ENCODE peak calls at places on chromosome 14, in five cellular contexts. One of them, this sample, is unnamed.

GRCh38 chr14:61531741-61532505 is 163.4 kb upstream of the HIF1A start:
- DNase-seq in glutamatergic neuron: no peak
- DNase-seq in hepatocyte: no peak
- DNase-seq in heart right ventricle: no peak
- DNase-seq in GM12864: no peak
- DNase-seq in this sample: no peak

GRCh38 chr14:26719514-26719913 is 121.7 kb upstream of the NOVA1 start:
- DNase-seq in glutamatergic neuron: no peak
- DNase-seq in hepatocyte: no peak
- DNase-seq in heart right ventricle: no peak
- DNase-seq in GM12864: no peak
- DNase-seq in this sample: no peak

GRCh38 chr14:24993631-24994030 is 56.3 kb downstream of the STXBP6 start:
- DNase-seq in glutamatergic neuron: no peak
- DNase-seq in hepatocyte: no peak
- DNase-seq in heart right ventricle: no peak
- DNase-seq in GM12864: no peak
- DNase-seq in this sample: no peak

GRCh38 chr14:95023886-95024285 is 133.4 kb downstream of the DICER1 start:
- DNase-seq in glutamatergic neuron: no peak
- DNase-seq in hepatocyte: peak
- DNase-seq in heart right ventricle: no peak
- DNase-seq in GM12864: no peak
- DNase-seq in this sample: no peak

GRCh38 chr14:99604766-99605298 is 825 bp upstream of the CCDC85C start:
- DNase-seq in glutamatergic neuron: peak
- DNase-seq in hepatocyte: peak
- DNase-seq in heart right ventricle: peak
- DNase-seq in GM12864: no peak
- DNase-seq in this sample: peak

GRCh38 chr14:78763746-78764145 is 593.6 kb downstream of the NRXN3 start:
- DNase-seq in glutamatergic neuron: no peak
- DNase-seq in hepatocyte: no peak
- DNase-seq in heart right ventricle: no peak
- DNase-seq in GM12864: no peak
- DNase-seq in this sample: no peak

GRCh38 chr14:50659327-50659974 is 8.7 kb downstream of the SAV1 start:
- DNase-seq in glutamatergic neuron: no peak
- DNase-seq in hepatocyte: no peak
- DNase-seq in heart right ventricle: no peak
- DNase-seq in GM12864: no peak
- DNase-seq in this sample: no peak

GRCh38 chr14:57982802-57983201 is 116.9 kb upstream of the SLC35F4 start:
- DNase-seq in glutamatergic neuron: peak
- DNase-seq in hepatocyte: peak
- DNase-seq in heart right ventricle: peak
- DNase-seq in GM12864: no peak
- DNase-seq in this sample: no peak

GRCh38 chr14:102348376-102348775 is 14.3 kb downstream of the CINP start:
- DNase-seq in glutamatergic neuron: no peak
- DNase-seq in hepatocyte: no peak
- DNase-seq in heart right ventricle: no peak
- DNase-seq in GM12864: no peak
- DNase-seq in this sample: no peak

GRCh38 chr14:70642313-70643235 is 858 bp downstream of the TTC9 start:
- DNase-seq in glutamatergic neuron: peak
- DNase-seq in hepatocyte: peak
- DNase-seq in heart right ventricle: no peak
- DNase-seq in GM12864: no peak
- DNase-seq in this sample: peak

GRCh38 chr14:69553221-69553620 is 21.4 kb downstream of the CCDC177 start:
- DNase-seq in glutamatergic neuron: no peak
- DNase-seq in hepatocyte: peak
- DNase-seq in heart right ventricle: no peak
- DNase-seq in GM12864: no peak
- DNase-seq in this sample: no peak

GRCh38 chr14:104800600-104801283 is at the start of gene ZBTB42:
- DNase-seq in glutamatergic neuron: peak
- DNase-seq in hepatocyte: peak
- DNase-seq in heart right ventricle: no peak
- DNase-seq in GM12864: no peak
- DNase-seq in this sample: no peak

GRCh38 chr14:32453857-32454810 is 125.0 kb downstream of the AKAP6 start:
- DNase-seq in glutamatergic neuron: no peak
- DNase-seq in hepatocyte: peak
- DNase-seq in heart right ventricle: no peak
- DNase-seq in GM12864: no peak
- DNase-seq in this sample: no peak

GRCh38 chr14:88698651-88699050 is 94.1 kb downstream of the EML5 start:
- DNase-seq in glutamatergic neuron: no peak
- DNase-seq in hepatocyte: no peak
- DNase-seq in heart right ventricle: no peak
- DNase-seq in GM12864: no peak
- DNase-seq in this sample: no peak

GRCh38 chr14:38138581-38139138 is 69.0 kb upstream of the SSTR1 start:
- DNase-seq in glutamatergic neuron: no peak
- DNase-seq in hepatocyte: no peak
- DNase-seq in heart right ventricle: no peak
- DNase-seq in GM12864: no peak
- DNase-seq in this sample: no peak

GRCh38 chr14:99657645-99658155 is 12.8 kb downstream of the HHIPL1 start:
- DNase-seq in glutamatergic neuron: no peak
- DNase-seq in hepatocyte: no peak
- DNase-seq in heart right ventricle: no peak
- DNase-seq in GM12864: no peak
- DNase-seq in this sample: no peak

GRCh38 chr14:43900173-43900655 is 606.9 kb downstream of the FSCB start:
- DNase-seq in glutamatergic neuron: no peak
- DNase-seq in hepatocyte: peak
- DNase-seq in heart right ventricle: no peak
- DNase-seq in GM12864: no peak
- DNase-seq in this sample: no peak

GRCh38 chr14:74302634-74303569 is at the start of gene ABCD4:
- DNase-seq in glutamatergic neuron: peak
- DNase-seq in hepatocyte: peak
- DNase-seq in heart right ventricle: peak
- DNase-seq in GM12864: peak
- DNase-seq in this sample: peak

GRCh38 chr14:83071888-83072501 is 1538.3 kb upstream of the SEL1L start:
- DNase-seq in glutamatergic neuron: no peak
- DNase-seq in hepatocyte: peak
- DNase-seq in heart right ventricle: no peak
- DNase-seq in GM12864: no peak
- DNase-seq in this sample: no peak
- TF ChIP-seq CTCF in glutamatergic neuron: peak
- TF ChIP-seq CTCF in hepatocyte: peak
- TF ChIP-seq CTCF in heart right ventricle: no peak
- TF ChIP-seq CTCF in GM12864: peak
- TF ChIP-seq CTCF in this sample: peak

GRCh38 chr14:64770751-64771150 is 66.5 kb downstream of the PLEKHG3 start:
- DNase-seq in glutamatergic neuron: no peak
- DNase-seq in hepatocyte: no peak
- DNase-seq in heart right ventricle: no peak
- DNase-seq in GM12864: no peak
- DNase-seq in this sample: no peak

GRCh38 chr14:64773577-64773976 is 69.4 kb downstream of the PLEKHG3 start:
- DNase-seq in glutamatergic neuron: no peak
- DNase-seq in hepatocyte: no peak
- DNase-seq in heart right ventricle: no peak
- DNase-seq in GM12864: no peak
- DNase-seq in this sample: no peak

GRCh38 chr14:64773046-64773445 is 68.8 kb downstream of the PLEKHG3 start:
- DNase-seq in glutamatergic neuron: no peak
- DNase-seq in hepatocyte: no peak
- DNase-seq in heart right ventricle: no peak
- DNase-seq in GM12864: no peak
- DNase-seq in this sample: no peak

GRCh38 chr14:64771161-64771560 is 66.9 kb downstream of the PLEKHG3 start:
- DNase-seq in glutamatergic neuron: no peak
- DNase-seq in hepatocyte: no peak
- DNase-seq in heart right ventricle: no peak
- DNase-seq in GM12864: no peak
- DNase-seq in this sample: no peak

GRCh38 chr14:64772394-64772950 is 68.2 kb downstream of the PLEKHG3 start:
- DNase-seq in glutamatergic neuron: no peak
- DNase-seq in hepatocyte: no peak
- DNase-seq in heart right ventricle: no peak
- DNase-seq in GM12864: no peak
- DNase-seq in this sample: no peak
- TF ChIP-seq CTCF in glutamatergic neuron: no peak
- TF ChIP-seq CTCF in hepatocyte: no peak
- TF ChIP-seq CTCF in heart right ventricle: no peak
- TF ChIP-seq CTCF in GM12864: no peak
- TF ChIP-seq CTCF in this sample: no peak

DNA sequence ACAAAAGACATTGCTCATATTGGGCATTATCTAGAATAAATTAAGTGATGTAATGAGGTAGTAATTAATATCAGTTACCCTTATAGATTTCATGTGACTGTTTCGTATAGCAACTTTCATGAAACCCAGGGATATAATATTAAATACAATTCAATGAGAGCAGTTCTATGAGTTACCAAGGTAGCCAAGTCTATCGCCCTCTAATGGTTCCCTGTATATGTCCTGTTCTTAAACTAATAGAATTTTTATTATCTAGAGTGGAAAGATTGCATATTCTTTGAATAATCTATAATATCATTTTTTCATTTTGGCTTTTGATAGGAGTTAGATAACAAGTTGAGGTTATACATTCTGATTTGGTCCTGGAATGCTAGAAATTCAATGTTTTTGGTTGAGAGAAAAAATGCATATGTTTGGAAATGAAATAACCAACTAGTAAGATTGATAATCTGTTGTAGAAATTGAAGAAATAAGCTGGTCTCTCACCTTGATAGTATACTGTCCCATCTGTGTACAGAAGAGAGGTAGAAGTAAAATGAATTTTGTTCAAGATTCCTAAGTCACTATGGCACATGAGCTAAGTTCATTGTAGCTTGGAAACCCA is 59.7 kb downstream of the SCFD1 start:
- DNase-seq in glutamatergic neuron: no peak
- DNase-seq in hepatocyte: peak
- DNase-seq in heart right ventricle: no peak
- DNase-seq in GM12864: no peak
- DNase-seq in this sample: no peak
- TF ChIP-seq CTCF in glutamatergic neuron: peak
- TF ChIP-seq CTCF in hepatocyte: peak
- TF ChIP-seq CTCF in heart right ventricle: peak
- TF ChIP-seq CTCF in GM12864: no peak
- TF ChIP-seq CTCF in this sample: peak

GRCh38 chr14:89955418-89956293 is at the start of gene TDP1:
- DNase-seq in glutamatergic neuron: peak
- DNase-seq in hepatocyte: peak
- DNase-seq in heart right ventricle: peak
- DNase-seq in GM12864: peak
- DNase-seq in this sample: peak
- TF ChIP-seq CTCF in glutamatergic neuron: no peak
- TF ChIP-seq CTCF in hepatocyte: peak
- TF ChIP-seq CTCF in heart right ventricle: no peak
- TF ChIP-seq CTCF in GM12864: peak
- TF ChIP-seq CTCF in this sample: peak

GRCh38 chr14:103504991-103505565 is 17.6 kb downstream of the CKB start:
- DNase-seq in glutamatergic neuron: no peak
- DNase-seq in hepatocyte: no peak
- DNase-seq in heart right ventricle: no peak
- DNase-seq in GM12864: no peak
- DNase-seq in this sample: no peak
- TF ChIP-seq CTCF in glutamatergic neuron: peak
- TF ChIP-seq CTCF in hepatocyte: no peak
- TF ChIP-seq CTCF in heart right ventricle: no peak
- TF ChIP-seq CTCF in GM12864: no peak
- TF ChIP-seq CTCF in this sample: peak

GRCh38 chr14:29166507-29166906 is 399.9 kb downstream of the FOXG1 start:
- DNase-seq in glutamatergic neuron: no peak
- DNase-seq in hepatocyte: no peak
- DNase-seq in heart right ventricle: no peak
- DNase-seq in GM12864: no peak
- DNase-seq in this sample: no peak
- TF ChIP-seq CTCF in glutamatergic neuron: no peak
- TF ChIP-seq CTCF in hepatocyte: no peak
- TF ChIP-seq CTCF in heart right ventricle: no peak
- TF ChIP-seq CTCF in GM12864: no peak
- TF ChIP-seq CTCF in this sample: no peak